ENCODE peak calls at places on chromosome 13, in ten cellular contexts. N is C1 segment of cervical spinal cord; K is NCI-H2029; J is LHCN-M2; A is effector memory CD4-positive, alpha-beta T cell; P is A549; Z is CD8-positive, alpha-beta memory T cell; Q is H9; R is NB4; D is stimulated activated CD4-positive, alpha-beta T cell treated with anti-CD3 and anti-CD28 coated beads, Interleukin-4, amount 100 ng/mL, for 24 hours. G is an unnamed sample.

GRCh38 chr13:32905063-32905863 is 111.0 kb upstream of the KL start:
- DNase-seq in N (peak), K (no peak), J (peak), A (no peak), P (no peak), Z (no peak), Q (no peak), R (peak), D (no peak), G (peak)

GRCh38 chr13:62512194-62513141 is 1096.8 kb upstream of the PCDH20 start:
- DNase-seq in N (peak), K (no peak), J (no peak), A (no peak), P (peak), Z (no peak), Q (peak), R (peak), D (no peak), G (no peak)

GRCh38 chr13:77896536-77896935 is 22.1 kb downstream of the EDNRB start:
- DNase-seq in N (no peak), K (no peak), J (peak), A (no peak), P (no peak), Z (no peak), Q (no peak), R (no peak), D (no peak), G (no peak)

GRCh38 chr13:60838581-60838980 is 441.6 kb downstream of the TDRD3 start:
- DNase-seq in N (no peak), K (no peak), J (no peak), A (no peak), P (no peak), Z (no peak), Q (no peak), R (peak), D (no peak), G (no peak)

GRCh38 chr13:38763446-38764381 is 76.8 kb downstream of the FREM2 start:
- DNase-seq in N (peak), K (peak), J (peak), A (no peak), P (peak), Z (no peak), Q (peak), R (peak), D (no peak), G (no peak)

GRCh38 chr13:29688193-29688592 is 92.7 kb upstream of the SLC7A1 start:
- DNase-seq in N (no peak), K (no peak), J (no peak), A (no peak), P (no peak), Z (no peak), Q (no peak), R (no peak), D (no peak), G (no peak)

GRCh38 chr13:103515410-103515809 is 449.2 kb upstream of the SLC10A2 start:
- DNase-seq in N (no peak), K (no peak), J (no peak), A (no peak), P (no peak), Z (no peak), Q (no peak), R (no peak), D (no peak), G (no peak)

GRCh38 chr13:37134411-37135041 is 29.1 kb upstream of the CSNK1A1L start:
- DNase-seq in N (no peak), K (no peak), J (peak), A (no peak), P (no peak), Z (no peak), Q (no peak), R (no peak), D (no peak), G (no peak)

GRCh38 chr13:66210677-66211076 is 1019.5 kb downstream of the PCDH9 start:
- DNase-seq in N (no peak), K (no peak), J (peak), A (no peak), P (peak), Z (no peak), Q (no peak), R (peak), D (no peak), G (no peak)

GRCh38 chr13:109191422-109191821 is 562.0 kb downstream of the MYO16 start:
- DNase-seq in N (no peak), K (no peak), J (no peak), A (no peak), P (no peak), Z (no peak), Q (no peak), R (no peak), D (no peak), G (no peak)

GRCh38 chr13:58994778-58995177 is 1169.0 kb downstream of the DIAPH3 start:
- DNase-seq in N (no peak), K (no peak), J (no peak), A (no peak), P (no peak), Z (no peak), Q (no peak), R (no peak), D (no peak), G (no peak)

GRCh38 chr13:114000151-114001040 is 26.5 kb upstream of the C13orf46 start:
- DNase-seq in N (no peak), K (no peak), J (no peak), A (no peak), P (no peak), Z (no peak), Q (no peak), R (no peak), D (no peak), G (no peak)

GRCh38 chr13:46817081-46817480 is 20.1 kb upstream of the ESD start:
- DNase-seq in N (no peak), K (no peak), J (no peak), A (no peak), P (no peak), Z (no peak), Q (no peak), R (no peak), D (no peak), G (no peak)

GRCh38 chr13:105343134-105343806 is 1192.2 kb downstream of the EFNB2 start:
- DNase-seq in N (no peak), K (no peak), J (peak), A (no peak), P (no peak), Z (no peak), Q (no peak), R (peak), D (no peak), G (no peak)

GRCh38 chr13:73781384-73781783 is 352.8 kb downstream of the KLF12 start:
- DNase-seq in N (no peak), K (no peak), J (no peak), A (no peak), P (no peak), Z (no peak), Q (no peak), R (no peak), D (no peak), G (no peak)

GRCh38 chr13:52353116-52353718 is 52.8 kb downstream of the THSD1 start:
- DNase-seq in N (no peak), K (no peak), J (peak), A (no peak), P (no peak), Z (no peak), Q (no peak), R (no peak), D (no peak), G (no peak)

GRCh38 chr13:32720026-32720425 is 133.8 kb downstream of the PDS5B start:
- DNase-seq in N (no peak), K (no peak), J (no peak), A (no peak), P (no peak), Z (no peak), Q (no peak), R (no peak), D (no peak), G (no peak)

GRCh38 chr13:43767351-43767901 is 19.3 kb downstream of the ENOX1 start:
- DNase-seq in N (no peak), K (no peak), J (no peak), A (no peak), P (no peak), Z (no peak), Q (no peak), R (no peak), D (no peak), G (no peak)

GRCh38 chr13:33322474-33322827 is 36.9 kb upstream of the STARD13 start:
- DNase-seq in N (no peak), K (no peak), J (peak), A (no peak), P (no peak), Z (no peak), Q (no peak), R (no peak), D (no peak), G (no peak)

GRCh38 chr13:98450012-98450411 is 126.9 kb downstream of the STK24 start:
- DNase-seq in N (no peak), K (no peak), J (no peak), A (no peak), P (no peak), Z (no peak), Q (no peak), R (no peak), D (no peak), G (no peak)

GRCh38 chr13:96297360-96297759 is 207.5 kb downstream of the HS6ST3 start:
- DNase-seq in N (no peak), K (no peak), J (no peak), A (no peak), P (no peak), Z (no peak), Q (no peak), R (no peak), D (no peak), G (no peak)

GRCh38 chr13:32262165-32262564 is 53.0 kb downstream of the ZAR1L start:
- DNase-seq in N (no peak), K (no peak), J (peak), A (no peak), P (no peak), Z (no peak), Q (no peak), R (no peak), D (no peak), G (no peak)

GRCh38 chr13:28741080-28741479 is 22.3 kb upstream of the SLC46A3 start:
- DNase-seq in N (no peak), K (no peak), J (peak), A (no peak), P (no peak), Z (no peak), Q (no peak), R (no peak), D (no peak), G (no peak)

GRCh38 chr13:43356566-43356965 is 333.2 kb downstream of the DNAJC15 start:
- DNase-seq in N (no peak), K (no peak), J (peak), A (no peak), P (no peak), Z (no peak), Q (no peak), R (peak), D (no peak), G (no peak)

GRCh38 chr13:96020155-96020575 is 33.0 kb downstream of the UGGT2 start:
- DNase-seq in N (peak), K (no peak), J (peak), A (no peak), P (peak), Z (no peak), Q (peak), R (peak), D (no peak), G (no peak)

GRCh38 chr13:25111557-25111956 is 15.6 kb downstream of the PABPC3 start:
- DNase-seq in N (no peak), K (no peak), J (no peak), A (no peak), P (no peak), Z (no peak), Q (no peak), R (no peak), D (no peak), G (no peak)

GRCh38 chr13:109243311-109243951 is 543.0 kb downstream of the IRS2 start:
- DNase-seq in N (peak), K (no peak), J (peak), A (no peak), P (peak), Z (no peak), Q (no peak), R (no peak), D (no peak), G (no peak)

GRCh38 chr13:24625870-24626419 is 54.3 kb upstream of the ATP12A start:
- DNase-seq in N (no peak), K (no peak), J (peak), A (no peak), P (no peak), Z (no peak), Q (no peak), R (peak), D (no peak), G (peak)

GRCh38 chr13:76512676-76513277 is 373.4 kb downstream of the KCTD12 start:
- DNase-seq in N (no peak), K (peak), J (peak), A (no peak), P (no peak), Z (no peak), Q (no peak), R (peak), D (no peak), G (no peak)

GRCh38 chr13:28867564-28867963 is 47.4 kb downstream of the MTUS2 start:
- DNase-seq in N (no peak), K (no peak), J (no peak), A (no peak), P (no peak), Z (no peak), Q (no peak), R (no peak), D (no peak), G (no peak)

GRCh38 chr13:33466262-33466661 is 180.7 kb upstream of the STARD13 start:
- DNase-seq in N (no peak), K (no peak), J (no peak), A (no peak), P (no peak), Z (no peak), Q (no peak), R (no peak), D (no peak), G (no peak)

GRCh38 chr13:21800847-21801616 is 130.2 kb downstream of the FGF9 start:
- DNase-seq in N (no peak), K (no peak), J (no peak), A (no peak), P (no peak), Z (no peak), Q (no peak), R (no peak), D (no peak), G (no peak)

GRCh38 chr13:50268500-50268899 is 253.3 kb downstream of the KCNRG start:
- DNase-seq in N (no peak), K (no peak), J (peak), A (no peak), P (no peak), Z (no peak), Q (no peak), R (no peak), D (no peak), G (no peak)

GRCh38 chr13:95100525-95101121 is 200.6 kb downstream of the ABCC4 start:
- DNase-seq in N (no peak), K (no peak), J (peak), A (no peak), P (peak), Z (no peak), Q (no peak), R (no peak), D (no peak), G (no peak)

GRCh38 chr13:34926513-34926912 is 15.6 kb upstream of the NBEA start:
- DNase-seq in N (no peak), K (no peak), J (peak), A (no peak), P (no peak), Z (no peak), Q (no peak), R (peak), D (no peak), G (no peak)

GRCh38 chr13:33114146-33114545 is 97.9 kb downstream of the KL start:
- DNase-seq in N (no peak), K (no peak), J (no peak), A (no peak), P (no peak), Z (no peak), Q (no peak), R (no peak), D (no peak), G (no peak)

G was measured in T-helper 2 cell.